ENCODE peak calls at places on chromosomes 7 and 10, in four cellular contexts. E, G, H and B are unnamed samples.

GRCh38 chr7:34184466-34184865 is 279.1 kb downstream of the BMPER start:
- DNase-seq in H (no peak), E (no peak), G (no peak), B (no peak)

GRCh38 chr7:50304158-50304910 is at the start of gene IKZF1:
- DNase-seq in G (peak), E (no peak), H (peak), B (peak)

GRCh38 chr10:69515699-69516547 is 57.3 kb downstream of the NEUROG3 start:
- DNase-seq in G (peak), H (peak), E (peak), B (peak)

GRCh38 chr10:48282829-48283228 is 8.3 kb upstream of the FRMPD2 start:
- DNase-seq in E (no peak), H (no peak), G (no peak), B (no peak)

GRCh38 chr10:128485701-128486235 is 359.5 kb upstream of the MKI67 start:
- DNase-seq in E (no peak), H (no peak), G (no peak), B (no peak)

GRCh38 chr7:1950066-1950622 is 280.1 kb downstream of the ELFN1 start:
- DNase-seq in G (peak), E (no peak), H (no peak), B (no peak)

GRCh38 chr10:109889867-109890266 is 33.4 kb downstream of the XPNPEP1 start:
- DNase-seq in H (no peak), E (no peak), G (no peak), B (peak)

GRCh38 chr7:28483868-28484267 is 71.5 kb downstream of the CREB5 start:
- DNase-seq in G (no peak), H (no peak), E (peak), B (no peak)

GRCh38 chr7:235576-236395 is 43.4 kb downstream of the FAM20C start:
- DNase-seq in G (peak), E (no peak), H (no peak), B (no peak)

GRCh38 chr7:40516376-40516775 is 381.6 kb downstream of the SUGCT start:
- DNase-seq in E (no peak), G (no peak), H (no peak), B (no peak)

GRCh38 chr7:77757589-77757988 is 40.6 kb downstream of the TMEM60 start:
- DNase-seq in E (no peak), H (peak), G (no peak), B (no peak)

GRCh38 chr10:23364378-23364777 is 19.8 kb upstream of the C10orf67 start:
- DNase-seq in G (no peak), H (no peak), E (no peak), B (no peak)

GRCh38 chr7:2120251-2120660 is 112.5 kb downstream of the MAD1L1 start:
- DNase-seq in G (no peak), H (no peak), E (no peak), B (no peak)

GRCh38 chr7:151550601-151551286 is 31.0 kb upstream of the RHEB start:
- DNase-seq in G (no peak), H (no peak), E (peak), B (peak)

GRCh38 chr7:130893441-130893894 is 159.5 kb upstream of the KLF14 start:
- DNase-seq in E (no peak), H (no peak), G (no peak), B (no peak)

GRCh38 chr7:2231992-2232765 is 566 bp downstream of the MAD1L1 start:
- DNase-seq in H (peak), E (no peak), G (no peak), B (peak)

GRCh38 chr10:132099701-132100481 is 34.1 kb downstream of the JAKMIP3 start:
- DNase-seq in G (no peak), E (no peak), H (no peak), B (no peak)

GRCh38 chr10:132112611-132113010 is 46.9 kb downstream of the JAKMIP3 start:
- DNase-seq in G (no peak), H (no peak), E (no peak), B (no peak)

GRCh38 chr7:91772100-91772794 is 108.3 kb downstream of the MTERF1 start:
- DNase-seq in H (no peak), E (peak), G (no peak), B (no peak)

GRCh38 chr7:125516194-125516593 is 586.6 kb upstream of the POT1 start:
- DNase-seq in H (no peak), G (no peak), E (no peak), B (no peak)

GRCh38 chr10:13449296-13449695 is 79.5 kb downstream of the BEND7 start:
- DNase-seq in H (no peak), E (peak), G (no peak), B (no peak)

GRCh38 chr7:106369349-106369748 is 84.6 kb upstream of the NAMPT start:
- DNase-seq in H (no peak), G (no peak), E (no peak), B (no peak)

GRCh38 chr7:148535227-148535626 is 55.3 kb upstream of the C7orf33 start:
- DNase-seq in E (no peak), G (no peak), H (peak), B (peak)

GRCh38 chr7:32536585-32536984 is 41.3 kb downstream of the AVL9 start:
- DNase-seq in E (no peak), H (no peak), G (no peak), B (no peak)

GRCh38 chr7:4204530-4205165 is 477.4 kb upstream of the FOXK1 start:
- DNase-seq in H (no peak), G (peak), E (no peak), B (no peak)

GRCh38 chr7:28112883-28113540 is 67.6 kb downstream of the JAZF1 start:
- DNase-seq in E (no peak), G (no peak), H (no peak), B (no peak)

GRCh38 chr7:135723411-135723810 is 4.6 kb downstream of the SLC13A4 start:
- DNase-seq in H (no peak), E (no peak), G (no peak), B (peak)

GRCh38 chr10:60413306-60414012 is 23.8 kb upstream of the ANK3 start:
- DNase-seq in E (no peak), H (no peak), G (no peak), B (no peak)

GRCh38 chr7:369981-370621 is 80.1 kb downstream of the FOXL3 start:
- DNase-seq in G (peak), E (no peak), H (no peak), B (no peak)

GRCh38 chr7:137950263-137950621 is 51.6 kb downstream of the CREB3L2 start:
- DNase-seq in G (no peak), H (no peak), E (no peak), B (no peak)